ENCODE peak calls at places on chromosome 11, in ten cellular contexts. One of them, this sample, is unnamed.

GRCh38 chr11:36313073-36313472 is 17.0 kb downstream of the PRR5L start:
- DNase-seq in IMR-90: no peak
- DNase-seq in cardiac muscle cell: no peak
- DNase-seq in neural progenitor cell: no peak
- DNase-seq in SK-N-SH: no peak
- DNase-seq in breast epithelium: no peak
- DNase-seq in tibial nerve: no peak
- DNase-seq in CD8-positive, alpha-beta memory T cell: no peak
- DNase-seq in heart left ventricle: no peak
- DNase-seq in AG04450: no peak
- DNase-seq in this sample: no peak

GRCh38 chr11:19232910-19233503 is 7.7 kb downstream of the E2F8 start:
- DNase-seq in IMR-90: peak; percentile 87
- DNase-seq in heart left ventricle: no peak
- DNase-seq in tibial nerve: no peak
- DNase-seq in breast epithelium: no peak
- DNase-seq in cardiac muscle cell: peak; percentile 76
- DNase-seq in SK-N-SH: no peak
- DNase-seq in neural progenitor cell: no peak
- DNase-seq in CD8-positive, alpha-beta memory T cell: no peak
- DNase-seq in AG04450: peak; percentile 48
- DNase-seq in this sample: no peak

GRCh38 chr11:120215634-120216033 is 4.8 kb downstream of the OAF start:
- DNase-seq in IMR-90: peak; percentile 74
- DNase-seq in CD8-positive, alpha-beta memory T cell: no peak
- DNase-seq in SK-N-SH: no peak
- DNase-seq in cardiac muscle cell: peak; percentile 65
- DNase-seq in breast epithelium: no peak
- DNase-seq in tibial nerve: peak; percentile 66
- DNase-seq in neural progenitor cell: no peak
- DNase-seq in heart left ventricle: peak; percentile 67
- DNase-seq in AG04450: no peak
- DNase-seq in this sample: no peak

GRCh38 chr11:62602141-62603071 is 741 bp upstream of the MTA2 start:
- DNase-seq in heart left ventricle: peak; percentile 82
- DNase-seq in IMR-90: peak; percentile 46
- DNase-seq in breast epithelium: peak; percentile 72
- DNase-seq in CD8-positive, alpha-beta memory T cell: no peak
- DNase-seq in AG04450: no peak
- DNase-seq in neural progenitor cell: peak; percentile 79
- DNase-seq in cardiac muscle cell: peak; percentile 82
- DNase-seq in SK-N-SH: peak; percentile 87
- DNase-seq in tibial nerve: peak; percentile 62
- DNase-seq in this sample: peak; percentile 59

GRCh38 chr11:134529212-134530096 is 117.4 kb upstream of the B3GAT1 start:
- DNase-seq in neural progenitor cell: no peak
- DNase-seq in CD8-positive, alpha-beta memory T cell: no peak
- DNase-seq in cardiac muscle cell: no peak
- DNase-seq in heart left ventricle: no peak
- DNase-seq in breast epithelium: no peak
- DNase-seq in tibial nerve: no peak
- DNase-seq in AG04450: no peak
- DNase-seq in SK-N-SH: no peak
- DNase-seq in IMR-90: no peak
- DNase-seq in this sample: no peak

GRCh38 chr11:101915811-101916291 is 471 bp downstream of the ANGPTL5 start:
- DNase-seq in breast epithelium: no peak
- DNase-seq in SK-N-SH: peak; percentile 34
- DNase-seq in CD8-positive, alpha-beta memory T cell: no peak
- DNase-seq in IMR-90: peak; percentile 36
- DNase-seq in AG04450: no peak
- DNase-seq in neural progenitor cell: peak; percentile 29
- DNase-seq in cardiac muscle cell: peak; percentile 70
- DNase-seq in tibial nerve: peak; percentile 67
- DNase-seq in heart left ventricle: no peak
- DNase-seq in this sample: no peak

GRCh38 chr11:131025020-131025419 is 108.7 kb upstream of the SNX19 start:
- DNase-seq in breast epithelium: no peak
- DNase-seq in CD8-positive, alpha-beta memory T cell: no peak
- DNase-seq in tibial nerve: no peak
- DNase-seq in AG04450: peak; percentile 29
- DNase-seq in heart left ventricle: no peak
- DNase-seq in IMR-90: peak; percentile 72
- DNase-seq in neural progenitor cell: peak; percentile 61
- DNase-seq in SK-N-SH: peak; percentile 24
- DNase-seq in cardiac muscle cell: peak; percentile 63
- DNase-seq in this sample: no peak

GRCh38 chr11:8025123-8025522 is 38.0 kb downstream of the EIF3F start:
- DNase-seq in breast epithelium: no peak
- DNase-seq in IMR-90: peak; percentile 46
- DNase-seq in cardiac muscle cell: no peak
- DNase-seq in tibial nerve: no peak
- DNase-seq in SK-N-SH: no peak
- DNase-seq in neural progenitor cell: no peak
- DNase-seq in CD8-positive, alpha-beta memory T cell: no peak
- DNase-seq in heart left ventricle: no peak
- DNase-seq in AG04450: no peak
- DNase-seq in this sample: no peak

GRCh38 chr11:747176-748006 is at the start of gene TALDO1:
- DNase-seq in heart left ventricle: peak; percentile 97
- DNase-seq in SK-N-SH: peak; percentile 99
- DNase-seq in IMR-90: peak; percentile 76
- DNase-seq in CD8-positive, alpha-beta memory T cell: peak; percentile 72
- DNase-seq in tibial nerve: peak; percentile 76
- DNase-seq in breast epithelium: peak; percentile 91
- DNase-seq in neural progenitor cell: peak; percentile 98
- DNase-seq in AG04450: peak; percentile 37
- DNase-seq in cardiac muscle cell: peak; percentile 89
- DNase-seq in this sample: peak; percentile 88

GRCh38 chr11:749731-750130 is 2.5 kb downstream of the TALDO1 start:
- DNase-seq in heart left ventricle: no peak
- DNase-seq in AG04450: no peak
- DNase-seq in CD8-positive, alpha-beta memory T cell: no peak
- DNase-seq in tibial nerve: no peak
- DNase-seq in IMR-90: no peak
- DNase-seq in breast epithelium: no peak
- DNase-seq in cardiac muscle cell: no peak
- DNase-seq in neural progenitor cell: no peak
- DNase-seq in SK-N-SH: no peak
- DNase-seq in this sample: no peak

GRCh38 chr11:742571-743201 is 4.6 kb upstream of the TALDO1 start:
- DNase-seq in heart left ventricle: no peak
- DNase-seq in tibial nerve: no peak
- DNase-seq in neural progenitor cell: no peak
- DNase-seq in AG04450: no peak
- DNase-seq in breast epithelium: no peak
- DNase-seq in CD8-positive, alpha-beta memory T cell: no peak
- DNase-seq in SK-N-SH: no peak
- DNase-seq in IMR-90: no peak
- DNase-seq in cardiac muscle cell: no peak
- DNase-seq in this sample: no peak

GRCh38 chr11:748007-748359 is 719 bp downstream of the TALDO1 start:
- DNase-seq in cardiac muscle cell: peak; percentile 34
- DNase-seq in CD8-positive, alpha-beta memory T cell: no peak
- DNase-seq in AG04450: no peak
- DNase-seq in SK-N-SH: peak; percentile 60
- DNase-seq in heart left ventricle: no peak
- DNase-seq in breast epithelium: no peak
- DNase-seq in tibial nerve: no peak
- DNase-seq in neural progenitor cell: peak; percentile 28
- DNase-seq in IMR-90: no peak
- DNase-seq in this sample: no peak

DNA sequence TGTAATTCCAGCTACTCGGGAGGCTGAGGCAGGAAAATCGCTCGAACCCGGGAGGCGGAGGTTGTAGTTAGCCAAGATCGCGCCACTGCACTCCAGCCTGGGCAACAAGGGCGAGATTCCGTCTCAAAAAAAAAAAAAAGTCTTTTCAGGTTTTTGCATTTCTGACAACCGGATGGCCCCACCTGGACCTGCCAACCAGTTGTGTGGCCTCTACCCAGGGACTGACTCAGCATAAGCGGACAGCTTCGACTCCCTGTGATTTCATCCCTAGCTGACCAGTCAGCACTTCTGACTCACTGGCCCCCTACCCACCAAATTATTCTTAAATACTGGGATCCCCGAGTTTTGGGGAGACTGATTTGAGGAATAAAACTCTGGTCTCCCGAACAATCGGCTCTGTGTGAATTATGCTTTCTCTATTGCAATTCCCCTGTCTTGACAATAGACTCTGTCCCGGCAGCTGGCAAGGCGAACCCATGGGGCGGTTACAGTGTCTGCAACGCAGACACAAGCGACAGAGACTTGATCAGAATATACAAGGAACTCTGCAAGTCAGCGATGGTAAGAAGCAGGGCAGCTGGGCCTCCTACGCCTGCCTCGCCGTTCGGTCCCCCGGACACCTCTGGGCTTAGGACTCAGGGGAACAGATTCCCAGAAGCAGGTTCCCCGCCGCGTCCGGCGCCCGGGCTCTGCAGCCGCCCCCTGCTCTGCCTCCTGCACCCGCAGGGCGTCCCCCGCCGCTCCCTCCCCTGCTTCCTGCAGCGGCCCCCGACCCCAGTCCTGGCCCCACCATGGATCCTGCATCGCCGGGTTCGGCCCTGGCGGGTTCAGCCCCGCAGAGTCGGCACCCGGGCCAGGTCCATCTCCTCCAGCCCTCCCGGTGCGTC is 732 bp upstream of the TALDO1 start:
- DNase-seq in SK-N-SH: no peak
- DNase-seq in cardiac muscle cell: no peak
- DNase-seq in IMR-90: peak; percentile 24
- DNase-seq in heart left ventricle: no peak
- DNase-seq in tibial nerve: no peak
- DNase-seq in AG04450: no peak
- DNase-seq in breast epithelium: no peak
- DNase-seq in neural progenitor cell: peak; percentile 72
- DNase-seq in CD8-positive, alpha-beta memory T cell: no peak
- DNase-seq in this sample: peak; percentile 52
- H3K27ac ChIP-seq in SK-N-SH: no peak overlapping the region
- H3K27ac ChIP-seq in cardiac muscle cell: peak overlapping the region; percentile 82
- H3K27ac ChIP-seq in IMR-90: peak overlapping the region; percentile 38
- H3K27ac ChIP-seq in heart left ventricle: peak overlapping the region; percentile 32
- H3K27ac ChIP-seq in tibial nerve: peak overlapping the region; percentile 97
- H3K27ac ChIP-seq in AG04450: no peak overlapping the region
- H3K27ac ChIP-seq in breast epithelium: peak overlapping the region; percentile 84
- H3K27ac ChIP-seq in neural progenitor cell: no peak overlapping the region
- H3K27ac ChIP-seq in CD8-positive, alpha-beta memory T cell: peak overlapping the region; percentile 93
- H3K27ac ChIP-seq in this sample: peak overlapping the region; percentile 93

DNA sequence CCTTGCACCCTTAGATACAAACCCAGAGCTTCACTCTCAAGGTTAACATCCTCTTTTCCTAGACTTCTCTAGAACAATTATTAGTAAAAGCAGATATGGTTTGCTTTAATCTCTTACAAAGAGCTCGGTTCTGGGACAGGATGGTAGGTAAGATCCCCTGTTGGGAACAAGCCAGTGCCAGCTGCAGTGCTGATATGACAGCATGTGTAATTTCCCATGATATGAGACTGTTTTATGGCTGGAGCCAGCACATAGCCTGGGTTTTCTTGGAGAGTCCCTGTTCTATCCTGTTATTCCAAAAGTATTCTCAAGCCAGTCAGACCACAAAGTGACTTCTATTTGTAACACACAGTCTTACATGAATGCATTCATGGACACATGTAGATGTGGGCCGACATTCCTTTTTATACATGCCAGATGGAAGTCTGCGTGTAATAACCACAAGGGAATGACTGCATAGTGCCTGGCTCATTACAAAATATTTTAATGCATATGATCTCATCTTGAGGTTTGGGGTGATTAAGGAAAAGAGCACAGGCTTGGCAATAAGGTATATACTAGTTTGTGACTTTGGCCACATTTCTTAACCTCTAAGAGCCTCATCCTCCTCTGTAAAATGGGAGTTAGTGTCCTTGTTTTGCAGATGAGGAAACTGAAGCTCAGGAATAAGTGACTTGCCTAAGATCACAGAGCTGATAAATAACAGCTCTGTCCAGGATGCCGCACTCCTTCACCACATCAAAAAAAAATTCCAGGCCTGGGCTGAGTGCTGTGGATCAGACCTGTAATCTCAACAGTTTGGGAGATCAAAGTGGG is 21.8 kb downstream of the CLMP start:
- DNase-seq in CD8-positive, alpha-beta memory T cell: no peak
- DNase-seq in breast epithelium: no peak
- DNase-seq in AG04450: peak; percentile 97
- DNase-seq in heart left ventricle: no peak
- DNase-seq in neural progenitor cell: no peak
- DNase-seq in IMR-90: peak; percentile 100
- DNase-seq in cardiac muscle cell: peak; percentile 94
- DNase-seq in SK-N-SH: no peak
- DNase-seq in tibial nerve: no peak
- DNase-seq in this sample: no peak
- H3K27ac ChIP-seq in CD8-positive, alpha-beta memory T cell: no peak overlapping the region
- H3K27ac ChIP-seq in breast epithelium: no peak overlapping the region
- H3K27ac ChIP-seq in AG04450: peak overlapping the region; percentile 98
- H3K27ac ChIP-seq in heart left ventricle: no peak overlapping the region
- H3K27ac ChIP-seq in neural progenitor cell: no peak overlapping the region
- H3K27ac ChIP-seq in IMR-90: peak overlapping the region; percentile 95
- H3K27ac ChIP-seq in cardiac muscle cell: no peak overlapping the region
- H3K27ac ChIP-seq in SK-N-SH: peak overlapping the region; percentile 88
- H3K27ac ChIP-seq in tibial nerve: no peak overlapping the region
- H3K27ac ChIP-seq in this sample: no peak overlapping the region

DNA sequence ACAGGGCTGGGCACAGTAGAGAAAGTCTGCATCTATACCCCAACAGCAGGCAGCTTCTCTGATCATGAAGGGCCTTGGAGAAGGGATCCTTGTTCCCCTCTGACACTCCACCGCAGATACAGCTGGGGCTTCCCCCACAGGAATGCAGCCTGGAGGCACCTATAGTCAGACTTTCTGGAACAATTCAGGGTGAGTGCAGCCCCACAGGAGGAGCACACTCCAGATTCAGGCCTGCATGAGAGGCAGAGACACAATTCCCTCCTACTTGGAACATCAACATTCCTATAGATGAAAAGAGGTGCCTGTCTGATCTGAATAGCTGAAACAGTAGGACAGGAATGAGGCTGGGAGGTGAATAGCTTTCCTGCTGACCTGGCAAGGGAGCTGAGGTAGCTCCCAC is 1298.0 kb upstream of the CNTN5 start:
- DNase-seq in breast epithelium: no peak
- DNase-seq in neural progenitor cell: no peak
- DNase-seq in SK-N-SH: no peak
- DNase-seq in AG04450: no peak
- DNase-seq in tibial nerve: no peak
- DNase-seq in cardiac muscle cell: no peak
- DNase-seq in CD8-positive, alpha-beta memory T cell: no peak
- DNase-seq in heart left ventricle: no peak
- DNase-seq in IMR-90: no peak
- DNase-seq in this sample: no peak
- H3K27ac ChIP-seq in breast epithelium: no peak overlapping the region
- H3K27ac ChIP-seq in neural progenitor cell: no peak overlapping the region
- H3K27ac ChIP-seq in SK-N-SH: peak overlapping the region; percentile 82
- H3K27ac ChIP-seq in AG04450: peak overlapping the region; percentile 66
- H3K27ac ChIP-seq in tibial nerve: no peak overlapping the region
- H3K27ac ChIP-seq in cardiac muscle cell: no peak overlapping the region
- H3K27ac ChIP-seq in CD8-positive, alpha-beta memory T cell: no peak overlapping the region
- H3K27ac ChIP-seq in heart left ventricle: no peak overlapping the region
- H3K27ac ChIP-seq in IMR-90: no peak overlapping the region
- H3K27ac ChIP-seq in this sample: no peak overlapping the region

DNA sequence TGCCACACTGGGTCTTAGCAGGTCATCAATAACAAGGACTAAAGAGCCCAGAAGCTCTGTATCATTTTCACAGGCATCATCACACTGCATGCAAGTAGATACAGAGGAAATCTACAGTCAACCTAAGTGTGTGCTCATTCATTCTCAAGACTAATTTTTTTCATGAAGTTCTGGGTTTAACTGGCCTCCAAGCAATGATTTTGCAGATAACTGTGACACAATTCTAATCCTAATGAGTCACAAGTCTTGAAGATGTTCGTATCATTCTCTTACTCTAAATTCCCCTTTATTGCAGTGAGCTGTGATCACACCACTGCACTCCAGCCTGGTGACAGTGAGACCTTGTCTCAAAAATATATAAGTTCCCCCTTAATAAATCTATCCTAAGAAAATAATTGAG is 2.5 kb downstream of the OR52W1 start:
- DNase-seq in neural progenitor cell: no peak
- DNase-seq in IMR-90: peak; percentile 25
- DNase-seq in CD8-positive, alpha-beta memory T cell: no peak
- DNase-seq in SK-N-SH: no peak
- DNase-seq in AG04450: no peak
- DNase-seq in heart left ventricle: no peak
- DNase-seq in tibial nerve: no peak
- DNase-seq in breast epithelium: no peak
- DNase-seq in cardiac muscle cell: peak; percentile 36
- DNase-seq in this sample: no peak
- H3K27ac ChIP-seq in neural progenitor cell: no peak overlapping the region
- H3K27ac ChIP-seq in IMR-90: no peak overlapping the region
- H3K27ac ChIP-seq in CD8-positive, alpha-beta memory T cell: peak overlapping the region; percentile 34
- H3K27ac ChIP-seq in SK-N-SH: no peak overlapping the region
- H3K27ac ChIP-seq in AG04450: no peak overlapping the region
- H3K27ac ChIP-seq in heart left ventricle: no peak overlapping the region
- H3K27ac ChIP-seq in tibial nerve: no peak overlapping the region
- H3K27ac ChIP-seq in breast epithelium: no peak overlapping the region
- H3K27ac ChIP-seq in cardiac muscle cell: no peak overlapping the region
- H3K27ac ChIP-seq in this sample: no peak overlapping the region